ENCODE peak calls at places on chromosomes 7 and 10, in six cellular contexts. B is GM23248, H is SK-N-SH, X is IMR-90, F is MM.1S, I is neural progenitor cell. A is an unnamed sample. For H4K20me1, the result is how much of the 10 kb centered on the place peaks cover.

GRCh38 chr7:154867068-154867467 is 135.9 kb downstream of the PAXIP1 start:
- DNase-seq in B (no peak), H (no peak), X (no peak), F (no peak), I (no peak), A (no peak)

GRCh38 chr7:1368150-1368681 is 91.1 kb downstream of the MICALL2 start:
- DNase-seq in B (no peak), H (peak), X (no peak), F (no peak), I (peak), A (no peak)

GRCh38 chr7:55426676-55427075 is 61.5 kb downstream of the LANCL2 start:
- DNase-seq in B (no peak), H (no peak), X (no peak), F (no peak), I (no peak), A (no peak)

GRCh38 chr10:105579112-105579511 is 938.0 kb downstream of the SORCS3 start:
- DNase-seq in B (no peak), H (no peak), X (no peak), F (no peak), I (no peak), A (no peak)

GRCh38 chr7:39386718-39387117 is 179.5 kb upstream of the YAE1 start:
- DNase-seq in B (no peak), H (no peak), X (no peak), F (no peak), I (no peak), A (no peak)

GRCh38 chr10:74586088-74586585 is 240.3 kb upstream of the KAT6B start:
- DNase-seq in B (peak), H (peak), X (peak), F (peak), I (no peak), A (peak)

GRCh38 chr7:116251675-116252074 is 41.3 kb downstream of the TES start:
- DNase-seq in B (no peak), H (no peak), X (no peak), F (no peak), I (no peak), A (no peak)

GRCh38 chr10:52215745-52216361 is 98.2 kb upstream of the DKK1 start:
- DNase-seq in B (peak), H (peak), X (peak), F (peak), I (peak), A (peak)

DNA sequence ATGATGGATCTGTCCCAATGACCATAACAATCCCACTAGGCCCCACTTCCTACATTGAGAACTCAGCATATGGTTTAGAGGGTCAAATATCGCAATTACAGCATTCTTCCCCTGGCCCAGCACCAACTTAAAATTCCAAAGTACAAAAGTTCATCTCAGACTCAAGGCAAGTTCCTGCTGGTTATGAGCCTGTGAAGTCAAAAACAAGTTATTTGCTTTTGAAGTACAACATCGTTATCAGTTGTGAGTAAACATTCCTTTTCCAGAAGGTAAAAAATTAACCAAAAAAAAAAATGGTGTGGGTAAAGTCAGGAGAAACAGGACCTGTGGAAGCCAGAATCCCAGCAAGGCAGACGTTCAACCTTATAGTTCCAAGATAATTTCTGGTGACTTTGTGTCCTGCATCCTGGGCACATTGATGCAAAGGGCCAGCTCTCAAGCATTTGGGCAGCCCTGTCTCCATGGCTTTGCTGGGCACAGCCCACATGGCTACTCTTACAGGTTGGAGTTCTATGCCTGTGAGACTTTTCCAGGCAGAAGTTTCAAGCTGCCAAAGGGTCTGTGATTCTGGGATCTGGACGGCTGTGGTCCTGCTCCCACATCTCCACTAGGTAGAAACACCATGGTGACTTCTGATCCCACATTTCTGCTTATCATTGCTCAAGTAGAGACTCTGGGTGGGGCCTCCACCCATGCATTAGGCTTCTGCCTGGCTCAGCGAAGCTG is 37.5 kb downstream of the AKR1C8 start:
- DNase-seq in B (no peak), H (no peak), X (no peak), F (no peak), I (no peak), A (no peak)
- H3K27ac ChIP-seq in B (no peak), H (no peak), X (no peak), F (no peak), I (no peak), A (no peak)

GRCh38 chr7:133478591-133479135 is 225.8 kb downstream of the EXOC4 start:
- DNase-seq in B (no peak), H (no peak), X (no peak), F (no peak), I (no peak), A (no peak)
- H3K9ac ChIP-seq in B (no peak), H (no peak), X (no peak), F (no peak), I (no peak), A (no peak)

DNA sequence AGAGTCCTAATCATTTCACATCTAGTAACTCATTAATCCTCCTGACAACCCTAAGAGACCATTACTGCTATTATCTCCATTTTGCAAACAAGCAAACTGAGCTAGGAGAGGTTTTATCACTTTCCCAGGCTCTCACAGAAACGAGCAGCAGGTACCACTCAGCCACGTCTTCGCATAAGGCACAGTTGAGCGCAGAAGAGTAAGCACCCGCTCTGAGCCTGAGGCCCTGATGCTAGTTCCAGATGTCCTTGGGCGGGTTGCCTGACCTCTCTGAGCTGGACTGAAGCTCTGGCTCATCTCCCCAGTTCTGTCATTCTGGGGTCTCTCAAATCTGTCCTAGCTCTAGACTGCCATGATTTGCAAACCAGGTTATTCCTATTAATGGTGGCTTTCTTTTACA is 72.6 kb upstream of the FRMD4A start:
- DNase-seq in B (no peak), H (no peak), X (no peak), F (no peak), I (no peak), A (no peak)
- H4K20me1 ChIP-seq in B (under half), H (under half), X (under half), F (under half), I (under half), A (under half)

GRCh38 chr7:40700653-40701475 is 566.1 kb downstream of the SUGCT start:
- DNase-seq in B (peak), H (no peak), X (peak), F (no peak), I (no peak), A (no peak)

GRCh38 chr7:40698921-40699260 is 564.1 kb downstream of the SUGCT start:
- DNase-seq in B (no peak), H (no peak), X (no peak), F (no peak), I (no peak), A (no peak)

GRCh38 chr7:40698214-40698920 is 563.6 kb downstream of the SUGCT start:
- DNase-seq in B (peak), H (no peak), X (peak), F (no peak), I (no peak), A (no peak)

GRCh38 chr7:40704172-40704571 is 569.4 kb downstream of the SUGCT start:
- DNase-seq in B (no peak), H (no peak), X (no peak), F (no peak), I (no peak), A (no peak)

DNA sequence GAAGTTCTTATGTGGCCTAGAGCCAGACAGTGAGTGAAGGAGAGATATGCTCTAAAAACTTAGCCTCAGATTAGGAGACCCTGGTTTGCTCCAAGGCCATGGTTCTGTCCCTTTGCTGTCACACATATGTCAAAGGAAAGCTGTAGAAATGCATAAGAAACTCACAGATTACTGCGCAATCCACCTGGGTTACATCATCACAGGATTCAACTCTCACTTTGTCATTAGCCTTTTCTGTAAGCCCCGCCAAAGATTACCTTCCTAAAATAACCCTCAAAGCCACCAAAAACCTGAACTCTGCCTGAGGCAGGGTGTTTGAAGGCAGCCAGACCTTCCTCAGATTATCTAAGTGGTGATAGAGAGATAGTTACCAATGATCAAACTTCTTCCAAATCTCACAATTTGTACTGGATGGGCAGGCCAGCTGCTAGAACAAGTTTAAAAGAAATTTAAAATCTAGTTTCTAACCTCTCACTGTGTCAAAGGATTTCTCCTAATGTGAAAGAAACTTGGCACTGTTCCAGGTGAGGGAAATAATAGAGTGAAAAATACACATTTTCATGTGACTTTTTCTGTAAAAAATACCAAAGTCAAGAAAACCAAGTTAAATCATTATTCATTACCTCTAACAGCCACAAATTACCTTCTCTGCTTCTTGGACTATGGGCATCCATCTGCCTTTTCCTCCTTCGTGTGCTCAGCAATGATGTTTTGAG is 567.2 kb downstream of the SUGCT start:
- DNase-seq in B (peak), H (no peak), X (no peak), F (peak), I (no peak), A (no peak)
- H3K27ac ChIP-seq in B (no peak), H (peak), X (no peak), F (no peak), I (no peak), A (no peak)

A was measured in fibroblast of lung.